ENCODE peak calls at places on chromosomes 6 and 20, in nine cellular contexts. M, T, F, D, E, R, B, S and C are unnamed samples.

GRCh38 chr20:61660559-61660958 is 405.1 kb downstream of the TAF4 start:
- DNase-seq in S (no peak), R (no peak), D (no peak), T (no peak), M (no peak), B (no peak), F (no peak), E (no peak), C (no peak)

GRCh38 chr6:131003419-131004386 is 59.3 kb downstream of the EPB41L2 start:
- DNase-seq in D (no peak), S (no peak), T (peak), F (no peak), E (no peak), R (no peak), B (no peak), M (no peak), C (no peak)

GRCh38 chr6:25088513-25088912 is 152.8 kb upstream of the RIPOR2 start:
- DNase-seq in T (no peak), S (no peak), F (no peak), M (no peak), B (peak), D (no peak), R (no peak), E (no peak), C (no peak)

GRCh38 chr6:158037771-158038170 is 56.1 kb downstream of the SYNJ2 start:
- DNase-seq in R (no peak), B (no peak), T (no peak), F (no peak), M (no peak), S (no peak), E (no peak), D (no peak), C (no peak)

GRCh38 chr6:108677357-108677756 is 116.6 kb downstream of the FOXO3 start:
- DNase-seq in R (no peak), F (no peak), M (no peak), S (no peak), B (no peak), D (no peak), T (no peak), E (no peak), C (no peak)

GRCh38 chr6:161013697-161014096 is 22.1 kb downstream of the MAP3K4 start:
- DNase-seq in B (no peak), T (no peak), R (no peak), S (no peak), D (no peak), E (no peak), F (no peak), M (no peak), C (no peak)

GRCh38 chr20:52540489-52540888 is 348.9 kb upstream of the ZFP64 start:
- DNase-seq in E (no peak), S (no peak), D (no peak), T (no peak), B (no peak), M (no peak), F (no peak), R (no peak), C (no peak)

GRCh38 chr20:42152570-42152969 is 534.4 kb upstream of the CHD6 start:
- DNase-seq in T (no peak), B (no peak), R (no peak), E (no peak), D (no peak), F (no peak), M (no peak), S (no peak), C (no peak)

GRCh38 chr6:162184465-162184864 is 543.1 kb downstream of the PRKN start:
- DNase-seq in F (no peak), E (no peak), S (no peak), D (no peak), M (no peak), R (no peak), B (no peak), T (no peak), C (peak)

GRCh38 chr20:12970372-12970821 is 38.4 kb upstream of the SPTLC3 start:
- DNase-seq in S (peak), R (no peak), F (no peak), B (peak), T (peak), M (peak), E (no peak), D (no peak), C (peak)

GRCh38 chr20:44780226-44780625 is 30.1 kb downstream of the RIMS4 start:
- DNase-seq in B (peak), S (no peak), F (peak), T (peak), R (no peak), E (no peak), D (peak), M (peak), C (no peak)

GRCh38 chr6:32190946-32191677 is 1.1 kb upstream of the PBX2 start:
- DNase-seq in B (no peak), E (no peak), F (no peak), R (no peak), T (no peak), M (no peak), D (no peak), S (no peak), C (no peak)

GRCh38 chr20:52667358-52667757 is 304.8 kb upstream of the TSHZ2 start:
- DNase-seq in R (no peak), F (no peak), M (no peak), T (no peak), B (no peak), E (no peak), D (no peak), S (no peak), C (no peak)

GRCh38 chr20:34705383-34706021 is 1.4 kb downstream of the TP53INP2 start:
- DNase-seq in M (peak), F (no peak), B (no peak), D (no peak), S (no peak), E (no peak), T (no peak), R (no peak), C (no peak)

GRCh38 chr6:38262041-38262440 is 377.7 kb downstream of the BTBD9 start:
- DNase-seq in F (no peak), T (no peak), S (peak), D (no peak), M (peak), B (peak), E (no peak), R (no peak), C (peak)

GRCh38 chr6:147204843-147205311 is 660 bp downstream of the STXBP5 start:
- DNase-seq in T (no peak), E (no peak), R (no peak), M (no peak), D (no peak), F (peak), S (no peak), B (no peak), C (no peak)

GRCh38 chr20:11540558-11540957 is 377.1 kb upstream of the BTBD3 start:
- DNase-seq in M (no peak), D (no peak), B (no peak), R (no peak), T (no peak), F (no peak), E (no peak), S (no peak), C (no peak)

GRCh38 chr6:138088307-138088744 is 18.9 kb downstream of the PERP start:
- DNase-seq in S (peak), M (peak), E (no peak), F (no peak), T (no peak), D (no peak), B (peak), R (no peak), C (peak)

GRCh38 chr6:52363222-52363867 is 1.4 kb downstream of the PAQR8 start:
- DNase-seq in E (no peak), D (no peak), M (no peak), S (no peak), F (no peak), R (no peak), T (no peak), B (no peak), C (no peak)

GRCh38 chr6:23663652-23664051 is 462.4 kb upstream of the NRSN1 start:
- DNase-seq in T (no peak), E (no peak), B (no peak), F (no peak), R (no peak), D (no peak), S (no peak), M (no peak), C (no peak)

GRCh38 chr6:52217761-52218160 is 26.5 kb downstream of the IL17F start:
- DNase-seq in B (no peak), R (no peak), S (no peak), D (no peak), E (no peak), F (no peak), M (no peak), T (no peak), C (no peak)

GRCh38 chr6:130382872-130383490 is 17.2 kb downstream of the TMEM200A start:
- DNase-seq in S (no peak), B (no peak), M (no peak), D (no peak), R (no peak), T (no peak), E (no peak), F (no peak), C (no peak)

GRCh38 chr20:7851031-7851490 is 89.2 kb downstream of the HAO1 start:
- DNase-seq in R (no peak), B (no peak), T (no peak), E (no peak), D (no peak), M (peak), S (no peak), F (no peak), C (no peak)

GRCh38 chr6:21265264-21266044 is 328.1 kb upstream of the SOX4 start:
- DNase-seq in D (no peak), T (no peak), B (no peak), R (no peak), S (no peak), E (no peak), M (no peak), F (no peak), C (peak)

GRCh38 chr20:64119681-64120341 is 12.4 kb upstream of the NPBWR2 start:
- DNase-seq in M (no peak), B (no peak), T (no peak), D (no peak), E (no peak), R (no peak), F (no peak), S (no peak), C (no peak)

GRCh38 chr6:39061182-39061581 is 12.6 kb downstream of the GLP1R start:
- DNase-seq in E (no peak), D (no peak), F (no peak), B (no peak), R (no peak), S (no peak), T (no peak), M (no peak), C (no peak)

GRCh38 chr20:38168791-38169589 is 3.9 kb upstream of the TGM2 start:
- DNase-seq in M (peak), R (no peak), S (no peak), D (no peak), F (no peak), B (no peak), T (no peak), E (no peak), C (no peak)

GRCh38 chr20:57426156-57426769 is 35.1 kb downstream of the RBM38 start:
- DNase-seq in M (no peak), S (no peak), D (no peak), F (no peak), E (no peak), B (no peak), T (no peak), R (no peak), C (no peak)

GRCh38 chr6:75096986-75097385 is 108.9 kb downstream of the COL12A1 start:
- DNase-seq in F (no peak), T (no peak), S (no peak), E (no peak), M (no peak), B (no peak), R (no peak), D (no peak), C (no peak)

GRCh38 chr20:49479785-49480184 is 2.7 kb downstream of the KCNB1 start:
- DNase-seq in E (no peak), F (no peak), T (peak), D (no peak), B (no peak), R (no peak), S (no peak), M (no peak), C (no peak)